ENCODE peak calls at places on chromosomes 1 and 21, in four cellular contexts. R, L, U and E are unnamed samples.

GRCh38 chr1:202201266-202201665 is 7.7 kb downstream of the LGR6 start:
- ATAC-seq in R (peak), L (no peak), U (no peak), E (no peak)

GRCh38 chr1:201080135-201080534 is 32.1 kb downstream of the CACNA1S start:
- ATAC-seq in R (no peak), L (no peak), U (no peak), E (no peak)

GRCh38 chr1:197800379-197801110 is 25.3 kb upstream of the DENND1B start:
- ATAC-seq in R (no peak), L (no peak), U (no peak), E (no peak)

GRCh38 chr1:182061597-182061996 is at the start of gene ZNF648:
- ATAC-seq in R (no peak), L (peak), U (no peak), E (no peak)

GRCh38 chr1:108050134-108050533 is 85.2 kb upstream of the VAV3 start:
- ATAC-seq in R (no peak), L (no peak), U (peak), E (no peak)

GRCh38 chr1:156259805-156260204 is 11.9 kb upstream of the PAQR6 start:
- ATAC-seq in R (no peak), L (peak), U (no peak), E (no peak)

GRCh38 chr1:175303308-175303707 is 110.7 kb upstream of the KIAA0040 start:
- ATAC-seq in R (no peak), L (no peak), U (no peak), E (no peak)

GRCh38 chr21:14591277-14591876 is 45.3 kb upstream of the SAMSN1 start:
- ATAC-seq in R (no peak), L (no peak), U (no peak), E (no peak)